ENCODE peak calls at places on chromosomes 7 and 10, in five cellular contexts. S is GM23248, M is left ventricle myocardium inferior, N is right cardiac atrium, A is psoas muscle. R is an unnamed sample.

GRCh38 chr10:132158122-132158741 is 28.5 kb upstream of the DPYSL4 start:
- DNase-seq in S (peak; percentile 10), M (no peak), N (no peak), A (peak; percentile 32), R (no peak)

GRCh38 chr10:96509017-96509641 is 4.6 kb downstream of the TLL2 start:
- DNase-seq in S (peak; percentile 86), M (no peak), N (no peak), A (no peak), R (no peak)

GRCh38 chr10:51788270-51788669 is 88.9 kb upstream of the CSTF2T start:
- DNase-seq in S (no peak), M (no peak), N (no peak), A (no peak), R (no peak)

GRCh38 chr10:70158113-70158512 is 11.6 kb upstream of the TYSND1 start:
- DNase-seq in S (peak; percentile 54), M (no peak), N (no peak), A (no peak), R (no peak)

GRCh38 chr7:42237162-42237821 is at the start of gene GLI3:
- DNase-seq in S (peak; percentile 93), M (peak; percentile 88), N (peak; percentile 86), A (peak; percentile 91), R (no peak)

GRCh38 chr7:159061674-159062212 is 82.9 kb downstream of the VIPR2 start:
- DNase-seq in S (no peak), M (no peak), N (no peak), A (no peak), R (no peak)

GRCh38 chr10:5911670-5912069 is 21.6 kb downstream of the FBH1 start:
- DNase-seq in S (no peak), M (no peak), N (no peak), A (no peak), R (no peak)

GRCh38 chr7:1812693-1813393 is 142.8 kb downstream of the ELFN1 start:
- DNase-seq in S (no peak), M (no peak), N (no peak), A (no peak), R (no peak)

GRCh38 chr7:39614299-39614698 is 9.1 kb upstream of the RALA start:
- DNase-seq in S (no peak), M (no peak), N (no peak), A (no peak), R (no peak)

GRCh38 chr10:20489961-20490360 is 407.1 kb downstream of the NEBL start:
- DNase-seq in S (no peak), M (no peak), N (no peak), A (no peak), R (no peak)

GRCh38 chr10:77041636-77042258 is 595.9 kb downstream of the KCNMA1 start:
- DNase-seq in S (no peak), M (no peak), N (no peak), A (no peak), R (no peak)

GRCh38 chr10:59284111-59284975 is 78.0 kb downstream of the FAM13C start:
- DNase-seq in S (no peak), M (no peak), N (no peak), A (no peak), R (no peak)

GRCh38 chr7:137454169-137455166 is 110.9 kb upstream of the PTN start:
- DNase-seq in S (peak; percentile 69), M (no peak), N (peak; percentile 57), A (no peak), R (no peak)

GRCh38 chr7:69457912-69458491 is 140.3 kb upstream of the AUTS2 start:
- DNase-seq in S (peak; percentile 46), M (peak; percentile 71), N (peak; percentile 74), A (peak; percentile 63), R (no peak)

GRCh38 chr10:6364893-6365292 is 162.2 kb downstream of the PFKFB3 start:
- DNase-seq in S (no peak), M (no peak), N (no peak), A (no peak), R (no peak)

GRCh38 chr10:110969183-110969582 is 49.8 kb downstream of the SHOC2 start:
- DNase-seq in S (no peak), M (no peak), N (no peak), A (no peak), R (no peak)

GRCh38 chr10:114532226-114532625 is 125.8 kb downstream of the ABLIM1 start:
- DNase-seq in S (no peak), M (no peak), N (no peak), A (no peak), R (no peak)

GRCh38 chr10:80104066-80104926 is 25.8 kb downstream of the TMEM254 start:
- DNase-seq in S (peak; percentile 94), M (no peak), N (peak; percentile 44), A (peak; percentile 57), R (no peak)

GRCh38 chr7:38932509-38933168 is 23.6 kb upstream of the VPS41 start:
- DNase-seq in S (peak; percentile 64), M (peak; percentile 34), N (peak; percentile 57), A (peak; percentile 68), R (peak; percentile 34)

GRCh38 chr10:121291376-121291775 is 306.9 kb downstream of the FGFR2 start:
- DNase-seq in S (no peak), M (no peak), N (no peak), A (no peak), R (no peak)
- H3K27ac ChIP-seq in S (no peak overlapping the region), M (no peak overlapping the region), N (no peak overlapping the region), A (no peak overlapping the region), R (no peak overlapping the region)

GRCh38 chr10:124923684-124924083 is 18.2 kb upstream of the ZRANB1 start:
- DNase-seq in S (no peak), M (no peak), N (no peak), A (no peak), R (no peak)

GRCh38 chr10:124926548-124926947 is 15.4 kb upstream of the ZRANB1 start:
- DNase-seq in S (no peak), M (no peak), N (no peak), A (no peak), R (no peak)

GRCh38 chr10:124928084-124928483 is 13.8 kb upstream of the ZRANB1 start:
- DNase-seq in S (no peak), M (no peak), N (no peak), A (no peak), R (no peak)

DNA sequence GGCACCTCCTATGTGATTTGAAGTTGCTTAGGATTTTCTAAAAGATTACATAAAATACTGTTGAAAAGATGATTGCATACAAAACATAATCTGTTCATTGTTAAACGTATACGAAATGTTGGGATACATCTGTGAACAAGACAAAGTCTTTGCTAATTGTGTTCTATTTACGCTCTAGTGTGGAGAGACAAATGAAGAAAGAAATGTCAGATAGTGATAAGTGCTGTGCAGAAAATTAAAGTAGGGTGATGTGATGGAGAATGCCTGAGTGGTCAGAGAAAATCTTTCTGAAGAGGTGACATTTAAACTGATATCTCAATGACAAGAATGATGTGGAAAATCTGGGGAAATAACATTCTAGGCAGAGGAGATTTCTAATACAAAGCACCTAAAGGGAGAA is 13.4 kb upstream of the ZRANB1 start:
- DNase-seq in S (no peak), M (no peak), N (no peak), A (no peak), R (no peak)
- H3K27ac ChIP-seq in S (no peak overlapping the region), M (peak overlapping the region; percentile 48), N (no peak overlapping the region), A (no peak overlapping the region), R (no peak overlapping the region)

DNA sequence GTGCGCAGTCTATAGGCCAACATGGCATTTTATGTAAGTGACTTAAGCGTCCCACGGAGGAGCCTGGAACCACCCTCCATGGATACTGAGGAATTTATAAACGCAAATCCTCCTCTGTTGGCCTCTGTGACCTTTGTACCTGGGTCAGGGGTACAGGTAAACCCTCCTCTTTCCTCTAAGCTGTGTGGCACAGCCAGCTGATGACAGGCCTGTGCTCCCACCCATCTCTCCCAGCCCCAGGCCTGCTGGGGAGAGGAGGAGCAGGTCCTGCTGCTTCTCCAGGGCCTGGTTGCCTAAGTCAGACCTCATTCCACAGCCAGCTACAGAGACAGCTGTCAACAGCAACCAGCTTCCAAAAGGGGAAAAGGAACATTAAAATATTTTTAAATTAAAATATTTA is 5.0 kb downstream of the AVPI1 start:
- DNase-seq in S (no peak), M (no peak), N (no peak), A (no peak), R (no peak)
- H3K27ac ChIP-seq in S (no peak overlapping the region), M (no peak overlapping the region), N (no peak overlapping the region), A (no peak overlapping the region), R (no peak overlapping the region)

GRCh38 chr7:55467047-55467593 is 102.0 kb downstream of the LANCL2 start:
- DNase-seq in S (no peak), M (no peak), N (no peak), A (no peak), R (no peak)

GRCh38 chr7:55469271-55469681 is 103.0 kb downstream of the VOPP1 start:
- DNase-seq in S (no peak), M (no peak), N (no peak), A (no peak), R (no peak)

GRCh38 chr7:55472928-55473725 is 99.2 kb downstream of the VOPP1 start:
- DNase-seq in S (no peak), M (no peak), N (no peak), A (no peak), R (no peak)

GRCh38 chr7:55468495-55468894 is 103.4 kb downstream of the LANCL2 start:
- DNase-seq in S (no peak), M (no peak), N (no peak), A (no peak), R (no peak)

GRCh38 chr7:55469721-55470120 is 102.6 kb downstream of the VOPP1 start:
- DNase-seq in S (no peak), M (no peak), N (no peak), A (no peak), R (no peak)
- H3K27ac ChIP-seq in S (no peak overlapping the region), M (no peak overlapping the region), N (no peak overlapping the region), A (no peak overlapping the region), R (peak overlapping the region; percentile 39)

GRCh38 chr7:115851291-115851690 is 179.3 kb downstream of the TFEC start:
- DNase-seq in S (peak; percentile 71), M (no peak), N (no peak), A (no peak), R (no peak)
- H3K27ac ChIP-seq in S (no peak overlapping the region), M (no peak overlapping the region), N (no peak overlapping the region), A (no peak overlapping the region), R (no peak overlapping the region)

GRCh38 chr7:74372511-74373111 is 81.1 kb upstream of the GTF2IRD1 start:
- DNase-seq in S (no peak), M (peak; percentile 40), N (peak; percentile 53), A (peak; percentile 73), R (peak; percentile 68)
- H3K27ac ChIP-seq in S (no peak overlapping the region), M (peak overlapping the region; percentile 52), N (no peak overlapping the region), A (no peak overlapping the region), R (peak overlapping the region; percentile 95)

DNA sequence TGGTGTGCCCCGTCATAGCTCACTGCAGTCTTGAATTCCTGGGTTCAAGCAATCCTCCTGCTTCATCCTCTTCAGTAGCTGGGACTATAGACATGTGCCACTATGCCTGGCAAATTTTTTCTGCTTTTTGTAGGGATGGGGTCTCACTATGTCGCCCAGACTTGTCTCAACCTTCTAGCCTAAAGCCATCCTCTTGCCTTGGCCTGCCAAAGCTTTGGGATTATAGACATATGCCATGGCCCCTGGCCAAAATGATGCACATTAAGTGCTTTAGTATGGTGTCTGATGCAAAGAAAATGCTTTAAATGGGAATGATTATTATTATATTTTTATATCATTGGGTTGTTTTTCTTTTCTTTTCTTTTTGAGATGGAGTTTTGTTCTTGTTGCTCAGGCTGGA is 33.2 kb upstream of the VCL start:
- DNase-seq in S (no peak), M (no peak), N (no peak), A (no peak), R (no peak)
- H3K27ac ChIP-seq in S (no peak overlapping the region), M (no peak overlapping the region), N (no peak overlapping the region), A (no peak overlapping the region), R (no peak overlapping the region)

R was measured in substantia nigra.